ENCODE peak calls at places on chromosomes 13 and 19, in ten cellular contexts. Z is A172; L is Peyer's patch; J is lower leg skin; S is CMK; X is activated CD8-positive, alpha-beta memory T cell treated with anti-CD3 and anti-CD28 coated beads for 1 hour; F is Kasumi-1; A is kidney tubule cell; Q is effector memory CD4-positive, alpha-beta T cell; O is CD4-positive, alpha-beta T cell. T is an unnamed sample.

GRCh38 chr13:77584111-77584510 is 48.6 kb downstream of the SCEL start:
- DNase-seq in Z (no peak), L (no peak), J (peak; percentile 50), S (no peak), X (no peak), F (no peak), A (peak; percentile 21), Q (no peak), O (no peak), T (no peak)

GRCh38 chr19:44788971-44789370 is 11.3 kb downstream of the CBLC start:
- DNase-seq in Z (no peak), L (no peak), J (no peak), S (no peak), X (no peak), F (no peak), A (no peak), Q (no peak), O (no peak), T (no peak)

GRCh38 chr19:632228-633067 is 889 bp downstream of the POLRMT start:
- DNase-seq in Z (peak; percentile 45), L (peak; percentile 83), J (no peak), S (no peak), X (no peak), F (peak; percentile 49), A (peak; percentile 57), Q (no peak), O (no peak), T (no peak)

GRCh38 chr19:49020931-49021895 is 2.9 kb downstream of the CGB3 start:
- DNase-seq in Z (peak; percentile 55), L (no peak), J (no peak), S (no peak), X (no peak), F (no peak), A (peak; percentile 61), Q (no peak), O (no peak), T (no peak)

GRCh38 chr13:76882431-76882830 is 3.8 kb downstream of the KCTD12 start:
- DNase-seq in Z (no peak), L (no peak), J (peak; percentile 58), S (no peak), X (no peak), F (peak; percentile 87), A (no peak), Q (no peak), O (no peak), T (no peak)

GRCh38 chr19:7844951-7845350 is 14.9 kb downstream of the EVI5L start:
- DNase-seq in Z (no peak), L (no peak), J (no peak), S (no peak), X (no peak), F (no peak), A (no peak), Q (no peak), O (no peak), T (no peak)

GRCh38 chr13:39415403-39415802 is 187.6 kb downstream of the LHFPL6 start:
- DNase-seq in Z (peak; percentile 11), L (no peak), J (no peak), S (no peak), X (no peak), F (peak; percentile 16), A (peak; percentile 47), Q (no peak), O (no peak), T (no peak)

GRCh38 chr19:5703819-5704818 is 14.0 kb downstream of the RPL36 start:
- DNase-seq in Z (no peak), L (no peak), J (no peak), S (no peak), X (no peak), F (no peak), A (no peak), Q (no peak), O (no peak), T (no peak)